ENCODE peak calls at places on chromosome 7, in four cellular contexts. One of them, this sample, is unnamed.

GRCh38 chr7:101564778-101565211 is 64.3 kb downstream of the MYL10 start:
- DNase-seq in HepG2: peak; percentile 15
- DNase-seq in K562: peak; percentile 8
- DNase-seq in GM12878: no peak
- DNase-seq in this sample: no peak

GRCh38 chr7:152884321-152884720 is 124.8 kb downstream of the ACTR3B start:
- DNase-seq in K562: no peak
- DNase-seq in HepG2: no peak
- DNase-seq in GM12878: no peak
- DNase-seq in this sample: no peak

GRCh38 chr7:822692-823276 is 9.5 kb upstream of the SUN1 start:
- DNase-seq in GM12878: no peak
- DNase-seq in K562: no peak
- DNase-seq in HepG2: no peak
- DNase-seq in this sample: no peak

GRCh38 chr7:100035865-100036264 is 13.7 kb upstream of the ZSCAN21 start:
- DNase-seq in HepG2: no peak
- DNase-seq in K562: no peak
- DNase-seq in GM12878: no peak
- DNase-seq in this sample: no peak

GRCh38 chr7:150931199-150931869 is 46.8 kb downstream of the KCNH2 start:
- DNase-seq in GM12878: no peak
- DNase-seq in K562: peak; percentile 68
- DNase-seq in HepG2: no peak
- DNase-seq in this sample: no peak

GRCh38 chr7:37833107-37833817 is 15.1 kb upstream of the NME8 start:
- DNase-seq in GM12878: no peak
- DNase-seq in K562: peak; percentile 51
- DNase-seq in HepG2: peak; percentile 41
- DNase-seq in this sample: peak; percentile 67

GRCh38 chr7:47779341-47779771 is 168.9 kb downstream of the PKD1L1 start:
- DNase-seq in K562: no peak
- DNase-seq in HepG2: no peak
- DNase-seq in GM12878: no peak
- DNase-seq in this sample: no peak

GRCh38 chr7:78279035-78279434 is 480.5 kb downstream of the PHTF2 start:
- DNase-seq in K562: no peak
- DNase-seq in HepG2: no peak
- DNase-seq in GM12878: no peak
- DNase-seq in this sample: no peak

GRCh38 chr7:101362334-101363195 is at the start of gene COL26A1:
- DNase-seq in K562: peak; percentile 8
- DNase-seq in GM12878: no peak
- DNase-seq in HepG2: no peak
- DNase-seq in this sample: peak; percentile 58

GRCh38 chr7:149310113-149310836 is 48.3 kb downstream of the ZNF783 start:
- DNase-seq in HepG2: peak; percentile 53
- DNase-seq in GM12878: peak; percentile 36
- DNase-seq in K562: peak; percentile 75
- DNase-seq in this sample: peak; percentile 61
- TF ChIP-seq TARDBP in HepG2: no peak
- TF ChIP-seq TARDBP in GM12878: no peak
- TF ChIP-seq TARDBP in K562: no peak
- TF ChIP-seq TARDBP in this sample: no peak

DNA sequence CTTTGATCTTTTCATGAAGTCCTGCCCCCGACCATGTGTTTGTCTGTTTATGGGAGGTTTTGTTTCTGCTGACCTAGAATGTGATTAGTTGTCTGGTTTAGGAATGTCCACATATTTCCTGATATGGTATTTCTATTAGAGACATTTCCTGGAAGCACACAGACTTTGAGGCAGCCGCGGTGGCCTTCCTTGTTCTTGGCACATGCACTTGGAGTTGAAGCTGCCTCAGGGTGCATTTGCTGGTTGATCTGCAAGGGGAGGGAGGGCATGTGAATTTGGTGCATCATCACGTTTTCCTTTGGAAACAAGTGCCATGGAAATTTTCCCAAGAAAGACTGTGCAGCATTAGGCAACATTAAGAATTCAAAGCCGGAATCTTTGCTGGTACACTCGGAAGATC is 328.7 kb downstream of the PAXIP1 start:
- DNase-seq in GM12878: no peak
- DNase-seq in HepG2: no peak
- DNase-seq in K562: no peak
- DNase-seq in this sample: no peak
- TF ChIP-seq TARDBP in GM12878: no peak
- TF ChIP-seq TARDBP in HepG2: no peak
- TF ChIP-seq TARDBP in K562: no peak
- TF ChIP-seq TARDBP in this sample: no peak

GRCh38 chr7:27248427-27248806 is 5.8 kb downstream of the EVX1 start:
- DNase-seq in HepG2: no peak
- DNase-seq in GM12878: no peak
- DNase-seq in K562: no peak
- DNase-seq in this sample: no peak

GRCh38 chr7:27251136-27251512 is 8.5 kb downstream of the EVX1 start:
- DNase-seq in GM12878: no peak
- DNase-seq in K562: no peak
- DNase-seq in HepG2: no peak
- DNase-seq in this sample: no peak

GRCh38 chr7:27248911-27249723 is 6.5 kb downstream of the EVX1 start:
- DNase-seq in GM12878: no peak
- DNase-seq in HepG2: no peak
- DNase-seq in K562: no peak
- DNase-seq in this sample: no peak

GRCh38 chr7:27251513-27252306 is 9.1 kb downstream of the EVX1 start:
- DNase-seq in K562: no peak
- DNase-seq in GM12878: no peak
- DNase-seq in HepG2: no peak
- DNase-seq in this sample: no peak

DNA sequence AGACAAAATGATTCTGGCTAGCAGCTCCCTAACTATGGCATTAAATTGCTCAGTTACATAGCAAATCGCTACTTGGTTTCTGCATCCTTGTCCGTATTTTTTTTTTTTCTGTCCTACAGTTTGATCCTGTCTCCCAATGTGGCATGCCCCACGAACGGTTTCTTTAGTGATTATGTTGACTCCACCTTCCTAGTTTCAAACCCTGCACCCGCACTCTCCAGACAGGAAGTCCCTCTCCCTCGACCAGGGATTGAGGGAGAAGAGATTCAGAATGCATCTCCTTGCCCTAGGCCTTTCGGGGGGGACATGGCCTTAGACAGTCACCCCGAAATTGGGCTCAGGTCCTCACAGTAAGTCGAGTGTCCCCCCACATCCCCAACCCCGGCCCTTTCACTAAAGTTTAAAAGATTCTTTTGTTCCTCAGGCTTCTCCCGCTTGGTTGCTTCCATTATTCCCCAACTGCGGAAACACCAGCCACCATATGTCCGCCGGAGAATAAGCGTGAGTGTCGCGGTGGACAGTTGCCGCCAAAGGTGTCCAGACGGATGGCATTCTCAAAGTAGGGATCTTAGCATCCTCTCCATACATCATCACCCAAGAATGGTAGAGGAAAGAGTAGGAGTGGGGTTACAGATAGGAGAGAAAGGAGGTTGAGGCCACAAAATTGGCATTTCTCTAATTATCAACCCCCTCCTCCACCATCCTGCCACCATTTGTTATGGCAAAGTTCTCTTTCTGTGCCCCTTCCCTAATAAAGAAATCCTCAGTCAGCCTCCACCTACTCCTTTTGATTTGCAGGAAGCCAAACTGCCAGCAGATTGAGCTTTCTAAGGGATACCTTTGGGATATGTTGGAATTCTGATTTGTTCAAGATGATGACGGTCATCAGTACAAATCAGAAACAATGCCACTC is 7.4 kb downstream of the EVX1 start:
- DNase-seq in K562: no peak
- DNase-seq in GM12878: no peak
- DNase-seq in HepG2: no peak
- DNase-seq in this sample: no peak
- TF ChIP-seq TARDBP in K562: no peak
- TF ChIP-seq TARDBP in GM12878: no peak
- TF ChIP-seq TARDBP in HepG2: no peak
- TF ChIP-seq TARDBP in this sample: no peak

GRCh38 chr7:36652431-36652830 is 71.9 kb downstream of the AOAH start:
- DNase-seq in GM12878: no peak
- DNase-seq in K562: no peak
- DNase-seq in HepG2: no peak
- DNase-seq in this sample: no peak

GRCh38 chr7:36650313-36650712 is 74.0 kb downstream of the AOAH start:
- DNase-seq in K562: no peak
- DNase-seq in HepG2: no peak
- DNase-seq in GM12878: no peak
- DNase-seq in this sample: no peak

GRCh38 chr7:36650766-36651310 is 73.5 kb downstream of the AOAH start:
- DNase-seq in GM12878: no peak
- DNase-seq in K562: no peak
- DNase-seq in HepG2: no peak
- DNase-seq in this sample: no peak

GRCh38 chr7:36653011-36653670 is 71.2 kb downstream of the AOAH start:
- DNase-seq in K562: no peak
- DNase-seq in GM12878: no peak
- DNase-seq in HepG2: no peak
- DNase-seq in this sample: no peak

GRCh38 chr7:36651404-36651803 is 72.9 kb downstream of the AOAH start:
- DNase-seq in K562: no peak
- DNase-seq in HepG2: no peak
- DNase-seq in GM12878: no peak
- DNase-seq in this sample: no peak
- TF ChIP-seq TARDBP in K562: no peak
- TF ChIP-seq TARDBP in HepG2: no peak
- TF ChIP-seq TARDBP in GM12878: no peak
- TF ChIP-seq TARDBP in this sample: no peak